ENCODE peak calls at places on chromosome 12, in nine cellular contexts. One of them, this sample, is unnamed.

GRCh38 chr12:68334136-68334535 is 2.0 kb upstream of the MDM1 start:
- DNase-seq in effector memory CD8-positive, alpha-beta T cell: no peak
- DNase-seq in CD8-positive, alpha-beta memory T cell: no peak
- DNase-seq in hippocampal formation: no peak
- DNase-seq in occipital lobe: no peak
- DNase-seq in NCI-H1417: no peak
- DNase-seq in T-helper 1 cell: no peak
- DNase-seq in omental fat pad: no peak
- DNase-seq in HT1080: no peak
- DNase-seq in this sample: no peak

GRCh38 chr12:85076688-85077430 is 40.7 kb downstream of the LRRIQ1 start:
- DNase-seq in occipital lobe: no peak
- DNase-seq in T-helper 1 cell: no peak
- DNase-seq in HT1080: peak; percentile 90
- DNase-seq in NCI-H1417: peak; percentile 54
- DNase-seq in hippocampal formation: peak; percentile 71
- DNase-seq in CD8-positive, alpha-beta memory T cell: no peak
- DNase-seq in effector memory CD8-positive, alpha-beta T cell: no peak
- DNase-seq in omental fat pad: no peak
- DNase-seq in this sample: no peak

GRCh38 chr12:97404549-97404948 is 58.1 kb upstream of the RMST start:
- DNase-seq in CD8-positive, alpha-beta memory T cell: no peak
- DNase-seq in occipital lobe: no peak
- DNase-seq in omental fat pad: no peak
- DNase-seq in T-helper 1 cell: no peak
- DNase-seq in hippocampal formation: peak; percentile 9
- DNase-seq in effector memory CD8-positive, alpha-beta T cell: no peak
- DNase-seq in NCI-H1417: peak; percentile 70
- DNase-seq in HT1080: peak; percentile 7
- DNase-seq in this sample: no peak

GRCh38 chr12:75784591-75784990 is 247.0 kb downstream of the PHLDA1 start:
- DNase-seq in HT1080: peak; percentile 82
- DNase-seq in NCI-H1417: peak; percentile 72
- DNase-seq in CD8-positive, alpha-beta memory T cell: no peak
- DNase-seq in hippocampal formation: no peak
- DNase-seq in occipital lobe: peak; percentile 25
- DNase-seq in omental fat pad: no peak
- DNase-seq in T-helper 1 cell: no peak
- DNase-seq in effector memory CD8-positive, alpha-beta T cell: no peak
- DNase-seq in this sample: no peak

GRCh38 chr12:91053951-91054715 is 3.7 kb downstream of the KERA start:
- DNase-seq in CD8-positive, alpha-beta memory T cell: no peak
- DNase-seq in T-helper 1 cell: no peak
- DNase-seq in omental fat pad: no peak
- DNase-seq in HT1080: peak; percentile 14
- DNase-seq in hippocampal formation: no peak
- DNase-seq in effector memory CD8-positive, alpha-beta T cell: no peak
- DNase-seq in NCI-H1417: no peak
- DNase-seq in occipital lobe: no peak
- DNase-seq in this sample: no peak

GRCh38 chr12:106343213-106343509 is 14.4 kb upstream of the POLR3B start:
- DNase-seq in effector memory CD8-positive, alpha-beta T cell: no peak
- DNase-seq in occipital lobe: no peak
- DNase-seq in hippocampal formation: no peak
- DNase-seq in T-helper 1 cell: no peak
- DNase-seq in HT1080: no peak
- DNase-seq in NCI-H1417: no peak
- DNase-seq in CD8-positive, alpha-beta memory T cell: no peak
- DNase-seq in omental fat pad: no peak
- DNase-seq in this sample: no peak

GRCh38 chr12:65631621-65632111 is 192.6 kb upstream of the HMGA2 start:
- DNase-seq in HT1080: peak; percentile 100
- DNase-seq in hippocampal formation: no peak
- DNase-seq in T-helper 1 cell: no peak
- DNase-seq in NCI-H1417: no peak
- DNase-seq in omental fat pad: no peak
- DNase-seq in CD8-positive, alpha-beta memory T cell: no peak
- DNase-seq in effector memory CD8-positive, alpha-beta T cell: no peak
- DNase-seq in occipital lobe: no peak
- DNase-seq in this sample: no peak

GRCh38 chr12:21941522-21942376 is 523 bp upstream of the ABCC9 start:
- DNase-seq in HT1080: no peak
- DNase-seq in omental fat pad: no peak
- DNase-seq in T-helper 1 cell: no peak
- DNase-seq in CD8-positive, alpha-beta memory T cell: no peak
- DNase-seq in NCI-H1417: no peak
- DNase-seq in hippocampal formation: no peak
- DNase-seq in occipital lobe: no peak
- DNase-seq in effector memory CD8-positive, alpha-beta T cell: no peak
- DNase-seq in this sample: no peak

GRCh38 chr12:122051231-122051876 is 27.2 kb upstream of the MLXIP start:
- DNase-seq in HT1080: no peak
- DNase-seq in T-helper 1 cell: no peak
- DNase-seq in effector memory CD8-positive, alpha-beta T cell: no peak
- DNase-seq in NCI-H1417: no peak
- DNase-seq in CD8-positive, alpha-beta memory T cell: no peak
- DNase-seq in omental fat pad: no peak
- DNase-seq in occipital lobe: peak; percentile 14
- DNase-seq in hippocampal formation: no peak
- DNase-seq in this sample: no peak

GRCh38 chr12:100741084-100741711 is 53.4 kb upstream of the ANO4 start:
- DNase-seq in omental fat pad: no peak
- DNase-seq in occipital lobe: no peak
- DNase-seq in NCI-H1417: peak; percentile 72
- DNase-seq in hippocampal formation: peak; percentile 42
- DNase-seq in T-helper 1 cell: no peak
- DNase-seq in effector memory CD8-positive, alpha-beta T cell: no peak
- DNase-seq in CD8-positive, alpha-beta memory T cell: no peak
- DNase-seq in HT1080: peak; percentile 9
- DNase-seq in this sample: no peak

GRCh38 chr12:124388038-124388676 is 93.3 kb downstream of the RFLNA start:
- DNase-seq in NCI-H1417: no peak
- DNase-seq in HT1080: no peak
- DNase-seq in effector memory CD8-positive, alpha-beta T cell: no peak
- DNase-seq in omental fat pad: no peak
- DNase-seq in CD8-positive, alpha-beta memory T cell: no peak
- DNase-seq in hippocampal formation: no peak
- DNase-seq in occipital lobe: no peak
- DNase-seq in T-helper 1 cell: no peak
- DNase-seq in this sample: no peak

GRCh38 chr12:109912790-109913189 is 12.7 kb downstream of the TCHP start:
- DNase-seq in CD8-positive, alpha-beta memory T cell: no peak
- DNase-seq in effector memory CD8-positive, alpha-beta T cell: no peak
- DNase-seq in omental fat pad: no peak
- DNase-seq in T-helper 1 cell: no peak
- DNase-seq in occipital lobe: no peak
- DNase-seq in HT1080: no peak
- DNase-seq in hippocampal formation: no peak
- DNase-seq in NCI-H1417: no peak
- DNase-seq in this sample: no peak

GRCh38 chr12:25023808-25024207 is 74.9 kb upstream of the BCAT1 start:
- DNase-seq in CD8-positive, alpha-beta memory T cell: no peak
- DNase-seq in omental fat pad: no peak
- DNase-seq in occipital lobe: no peak
- DNase-seq in HT1080: no peak
- DNase-seq in hippocampal formation: no peak
- DNase-seq in NCI-H1417: no peak
- DNase-seq in effector memory CD8-positive, alpha-beta T cell: no peak
- DNase-seq in T-helper 1 cell: no peak
- DNase-seq in this sample: no peak

GRCh38 chr12:39464976-39465375 is 22.1 kb upstream of the KIF21A start:
- DNase-seq in occipital lobe: no peak
- DNase-seq in hippocampal formation: no peak
- DNase-seq in HT1080: no peak
- DNase-seq in effector memory CD8-positive, alpha-beta T cell: no peak
- DNase-seq in T-helper 1 cell: no peak
- DNase-seq in omental fat pad: no peak
- DNase-seq in NCI-H1417: no peak
- DNase-seq in CD8-positive, alpha-beta memory T cell: no peak
- DNase-seq in this sample: no peak

GRCh38 chr12:6684609-6685008 is 4.6 kb downstream of the ZNF384 start:
- DNase-seq in hippocampal formation: peak; percentile 18
- DNase-seq in omental fat pad: no peak
- DNase-seq in occipital lobe: no peak
- DNase-seq in effector memory CD8-positive, alpha-beta T cell: peak; percentile 35
- DNase-seq in NCI-H1417: peak; percentile 23
- DNase-seq in HT1080: peak; percentile 36
- DNase-seq in CD8-positive, alpha-beta memory T cell: no peak
- DNase-seq in T-helper 1 cell: no peak
- DNase-seq in this sample: no peak

GRCh38 chr12:95740751-95741150 is 49.8 kb downstream of the NTN4 start:
- DNase-seq in NCI-H1417: peak; percentile 15
- DNase-seq in effector memory CD8-positive, alpha-beta T cell: no peak
- DNase-seq in omental fat pad: no peak
- DNase-seq in occipital lobe: no peak
- DNase-seq in hippocampal formation: no peak
- DNase-seq in T-helper 1 cell: no peak
- DNase-seq in HT1080: no peak
- DNase-seq in CD8-positive, alpha-beta memory T cell: no peak
- DNase-seq in this sample: no peak

GRCh38 chr12:121124402-121125109 is 8.1 kb upstream of the P2RX7 start:
- DNase-seq in NCI-H1417: no peak
- DNase-seq in hippocampal formation: no peak
- DNase-seq in effector memory CD8-positive, alpha-beta T cell: no peak
- DNase-seq in HT1080: peak; percentile 93
- DNase-seq in omental fat pad: no peak
- DNase-seq in occipital lobe: no peak
- DNase-seq in CD8-positive, alpha-beta memory T cell: no peak
- DNase-seq in T-helper 1 cell: no peak
- DNase-seq in this sample: no peak

GRCh38 chr12:12198124-12198523 is 68.7 kb downstream of the LRP6 start:
- DNase-seq in omental fat pad: no peak
- DNase-seq in effector memory CD8-positive, alpha-beta T cell: no peak
- DNase-seq in hippocampal formation: no peak
- DNase-seq in NCI-H1417: no peak
- DNase-seq in occipital lobe: no peak
- DNase-seq in CD8-positive, alpha-beta memory T cell: no peak
- DNase-seq in T-helper 1 cell: no peak
- DNase-seq in HT1080: no peak
- DNase-seq in this sample: no peak

GRCh38 chr12:108635201-108635996 is 1.7 kb upstream of the SELPLG start:
- DNase-seq in omental fat pad: no peak
- DNase-seq in effector memory CD8-positive, alpha-beta T cell: peak; percentile 65
- DNase-seq in NCI-H1417: peak; percentile 80
- DNase-seq in hippocampal formation: no peak
- DNase-seq in T-helper 1 cell: no peak
- DNase-seq in HT1080: no peak
- DNase-seq in occipital lobe: no peak
- DNase-seq in CD8-positive, alpha-beta memory T cell: peak; percentile 56
- DNase-seq in this sample: peak; percentile 50

GRCh38 chr12:83462419-83462818 is 775.7 kb downstream of the TMTC2 start:
- DNase-seq in effector memory CD8-positive, alpha-beta T cell: no peak
- DNase-seq in T-helper 1 cell: no peak
- DNase-seq in CD8-positive, alpha-beta memory T cell: no peak
- DNase-seq in hippocampal formation: no peak
- DNase-seq in HT1080: no peak
- DNase-seq in occipital lobe: no peak
- DNase-seq in omental fat pad: no peak
- DNase-seq in NCI-H1417: no peak
- DNase-seq in this sample: no peak

GRCh38 chr12:67366530-67367196 is 97.5 kb downstream of the CAND1 start:
- DNase-seq in HT1080: no peak
- DNase-seq in NCI-H1417: no peak
- DNase-seq in omental fat pad: no peak
- DNase-seq in hippocampal formation: no peak
- DNase-seq in T-helper 1 cell: no peak
- DNase-seq in effector memory CD8-positive, alpha-beta T cell: no peak
- DNase-seq in CD8-positive, alpha-beta memory T cell: no peak
- DNase-seq in occipital lobe: no peak
- DNase-seq in this sample: no peak

GRCh38 chr12:71607494-71608330 is 55.9 kb downstream of the ZFC3H1 start:
- DNase-seq in effector memory CD8-positive, alpha-beta T cell: no peak
- DNase-seq in hippocampal formation: peak; percentile 51
- DNase-seq in CD8-positive, alpha-beta memory T cell: no peak
- DNase-seq in T-helper 1 cell: no peak
- DNase-seq in occipital lobe: no peak
- DNase-seq in HT1080: no peak
- DNase-seq in NCI-H1417: no peak
- DNase-seq in omental fat pad: no peak
- DNase-seq in this sample: no peak

GRCh38 chr12:50520345-50520744 is 15.6 kb downstream of the DIP2B start:
- DNase-seq in NCI-H1417: no peak
- DNase-seq in hippocampal formation: no peak
- DNase-seq in CD8-positive, alpha-beta memory T cell: no peak
- DNase-seq in effector memory CD8-positive, alpha-beta T cell: no peak
- DNase-seq in T-helper 1 cell: no peak
- DNase-seq in occipital lobe: no peak
- DNase-seq in omental fat pad: no peak
- DNase-seq in HT1080: no peak
- DNase-seq in this sample: no peak

GRCh38 chr12:48961331-48961730 is 4.0 kb upstream of the ARF3 start:
- DNase-seq in T-helper 1 cell: no peak
- DNase-seq in omental fat pad: no peak
- DNase-seq in occipital lobe: no peak
- DNase-seq in hippocampal formation: no peak
- DNase-seq in HT1080: peak; percentile 47
- DNase-seq in NCI-H1417: no peak
- DNase-seq in effector memory CD8-positive, alpha-beta T cell: no peak
- DNase-seq in CD8-positive, alpha-beta memory T cell: no peak
- DNase-seq in this sample: no peak

GRCh38 chr12:116876151-116876869 is 4.9 kb downstream of the HRK start:
- DNase-seq in occipital lobe: no peak
- DNase-seq in CD8-positive, alpha-beta memory T cell: no peak
- DNase-seq in T-helper 1 cell: no peak
- DNase-seq in omental fat pad: no peak
- DNase-seq in hippocampal formation: no peak
- DNase-seq in NCI-H1417: no peak
- DNase-seq in effector memory CD8-positive, alpha-beta T cell: no peak
- DNase-seq in HT1080: no peak
- DNase-seq in this sample: no peak

GRCh38 chr12:10867381-10867780 is 16.7 kb downstream of the PRH1 start:
- DNase-seq in NCI-H1417: no peak
- DNase-seq in T-helper 1 cell: no peak
- DNase-seq in HT1080: no peak
- DNase-seq in CD8-positive, alpha-beta memory T cell: no peak
- DNase-seq in effector memory CD8-positive, alpha-beta T cell: no peak
- DNase-seq in hippocampal formation: no peak
- DNase-seq in omental fat pad: no peak
- DNase-seq in occipital lobe: no peak
- DNase-seq in this sample: no peak

GRCh38 chr12:116323696-116324386 is 46.3 kb upstream of the MED13L start:
- DNase-seq in T-helper 1 cell: no peak
- DNase-seq in NCI-H1417: no peak
- DNase-seq in CD8-positive, alpha-beta memory T cell: no peak
- DNase-seq in effector memory CD8-positive, alpha-beta T cell: no peak
- DNase-seq in omental fat pad: no peak
- DNase-seq in HT1080: no peak
- DNase-seq in hippocampal formation: no peak
- DNase-seq in occipital lobe: no peak
- DNase-seq in this sample: no peak